ENCODE peak calls at places on chromosomes 11 and 22, in eight cellular contexts. M is HL-60, L is transverse colon, Y is GM23338, V is stomach, I is HCT116, R is sigmoid colon, Z is vagina. K is an unnamed sample.

GRCh38 chr11:71332046-71332445 is 79.7 kb upstream of the SHANK2 start:
- DNase-seq in M (no peak), L (no peak), Y (no peak), V (peak; percentile 17), I (no peak), R (peak; percentile 50), Z (no peak), K (peak; percentile 30)

GRCh38 chr11:102940714-102941588 is 14.6 kb downstream of the MMP13 start:
- DNase-seq in M (peak; percentile 40), L (peak; percentile 45), Y (peak; percentile 93), V (peak; percentile 60), I (peak; percentile 70), R (no peak), Z (no peak), K (no peak)

GRCh38 chr11:92384316-92384715 is 159.7 kb downstream of the FAT3 start:
- DNase-seq in M (no peak), L (no peak), Y (no peak), V (no peak), I (no peak), R (no peak), Z (no peak), K (no peak)

GRCh38 chr11:107139396-107139795 is 121.1 kb upstream of the GUCY1A2 start:
- DNase-seq in M (no peak), L (no peak), Y (no peak), V (no peak), I (no peak), R (no peak), Z (no peak), K (no peak)

GRCh38 chr22:49628351-49629023 is 199.2 kb downstream of the BRD1 start:
- DNase-seq in M (no peak), L (no peak), Y (no peak), V (no peak), I (no peak), R (peak; percentile 56), Z (no peak), K (no peak)

GRCh38 chr22:46056169-46057041 is 79.4 kb upstream of the WNT7B start:
- DNase-seq in M (no peak), L (peak; percentile 14), Y (no peak), V (peak; percentile 55), I (no peak), R (peak; percentile 85), Z (no peak), K (peak; percentile 55)

GRCh38 chr11:6677018-6677417 is 6.1 kb downstream of the MRPL17 start:
- DNase-seq in M (no peak), L (no peak), Y (no peak), V (no peak), I (no peak), R (no peak), Z (no peak), K (no peak)

GRCh38 chr11:59716051-59716450 is 2.4 kb upstream of the OR10V1 start:
- DNase-seq in M (no peak), L (no peak), Y (no peak), V (no peak), I (no peak), R (no peak), Z (no peak), K (no peak)

GRCh38 chr22:32761251-32761903 is 40.1 kb upstream of the TIMP3 start:
- DNase-seq in M (no peak), L (no peak), Y (no peak), V (no peak), I (no peak), R (no peak), Z (no peak), K (no peak)

GRCh38 chr11:79249341-79249993 is 191.4 kb downstream of the TENM4 start:
- DNase-seq in M (no peak), L (no peak), Y (no peak), V (no peak), I (no peak), R (no peak), Z (no peak), K (no peak)

GRCh38 chr11:34238966-34239365 is 118.8 kb downstream of the ABTB2 start:
- DNase-seq in M (no peak), L (no peak), Y (no peak), V (no peak), I (no peak), R (no peak), Z (no peak), K (no peak)

GRCh38 chr11:47915407-47916137 is 64.8 kb upstream of the PTPRJ start:
- DNase-seq in M (no peak), L (peak; percentile 11), Y (no peak), V (no peak), I (no peak), R (no peak), Z (no peak), K (no peak)

GRCh38 chr11:42923651-42924050 is 388.1 kb upstream of the API5 start:
- DNase-seq in M (no peak), L (no peak), Y (no peak), V (no peak), I (no peak), R (no peak), Z (no peak), K (no peak)

GRCh38 chr11:94968334-94968958 is 4.9 kb downstream of the CWC15 start:
- DNase-seq in M (peak; percentile 23), L (no peak), Y (peak; percentile 18), V (no peak), I (no peak), R (no peak), Z (no peak), K (no peak)

GRCh38 chr11:23570828-23571227 is 710.6 kb upstream of the CCDC179 start:
- DNase-seq in M (no peak), L (no peak), Y (no peak), V (no peak), I (no peak), R (no peak), Z (no peak), K (no peak)

GRCh38 chr22:22887621-22888503 is at the start of gene IGLL5:
- DNase-seq in M (no peak), L (peak; percentile 54), Y (no peak), V (no peak), I (no peak), R (no peak), Z (no peak), K (no peak)

GRCh38 chr11:118194835-118195627 is 18.6 kb upstream of the SCN2B start:
- DNase-seq in M (no peak), L (peak; percentile 84), Y (no peak), V (peak; percentile 94), I (no peak), R (peak; percentile 95), Z (no peak), K (peak; percentile 60)
- TF ChIP-seq POLR2AphosphoS5 in M (no peak), L (peak; percentile 45), Y (no peak), V (peak; percentile 70), I (no peak), R (peak; percentile 76), Z (peak; percentile 20), K (no peak)

GRCh38 chr11:128259816-128260215 is 327.5 kb downstream of the ETS1 start:
- DNase-seq in M (no peak), L (no peak), Y (no peak), V (no peak), I (no peak), R (no peak), Z (no peak), K (no peak)
- H3K27ac ChIP-seq in M (no peak overlapping the region), L (no peak overlapping the region), Y (no peak overlapping the region), V (no peak overlapping the region), I (no peak overlapping the region), R (no peak overlapping the region), Z (no peak overlapping the region), K (no peak overlapping the region)

DNA sequence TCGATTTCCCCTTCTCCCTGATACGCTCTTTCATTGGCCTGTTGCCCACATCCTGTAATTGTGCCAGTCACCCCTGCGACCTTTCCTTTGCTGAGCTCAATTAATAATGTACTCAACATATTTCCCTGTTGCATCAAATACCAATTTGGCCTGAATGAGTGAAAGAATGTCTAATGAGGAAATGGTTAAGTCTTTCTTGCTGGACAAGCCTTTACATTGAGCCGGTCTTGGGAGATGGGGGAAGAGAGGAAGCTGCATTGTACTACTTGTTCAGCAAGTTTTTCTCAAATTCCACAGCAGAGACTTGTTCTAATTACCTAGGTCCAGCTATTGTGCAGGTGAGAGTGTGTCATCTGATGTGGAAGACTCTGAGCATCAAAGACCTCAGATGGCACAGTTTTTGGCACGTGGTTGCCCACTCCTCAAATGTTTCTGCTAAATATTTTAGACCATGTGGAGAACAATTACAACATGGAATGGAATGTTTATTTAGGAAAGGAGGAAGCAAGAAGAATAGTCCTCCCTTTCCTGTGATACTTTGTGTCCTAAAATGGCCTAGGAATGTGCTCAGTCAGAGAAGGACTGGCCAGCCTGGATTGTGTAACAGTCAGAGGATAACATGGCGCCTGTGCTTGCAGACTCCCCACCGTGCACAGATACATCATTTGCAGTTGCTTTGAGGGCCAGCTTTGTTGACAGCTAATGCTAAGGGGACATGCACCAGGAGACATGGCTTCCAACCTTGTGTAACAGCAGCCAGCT is 129.5 kb upstream of the E2F8 start:
- DNase-seq in M (no peak), L (no peak), Y (no peak), V (no peak), I (no peak), R (peak; percentile 86), Z (no peak), K (no peak)
- TF ChIP-seq POLR2AphosphoS5 in M (no peak), L (peak; percentile 26), Y (no peak), V (peak; percentile 25), I (no peak), R (peak; percentile 47), Z (no peak), K (peak; percentile 91)

GRCh38 chr22:20922141-20922751 is 5.0 kb downstream of the CRKL start:
- DNase-seq in M (no peak), L (no peak), Y (no peak), V (no peak), I (no peak), R (no peak), Z (no peak), K (no peak)

GRCh38 chr22:20918663-20919220 is 1.5 kb downstream of the CRKL start:
- DNase-seq in M (no peak), L (no peak), Y (no peak), V (no peak), I (no peak), R (no peak), Z (no peak), K (no peak)

GRCh38 chr22:20920881-20921203 is 3.6 kb downstream of the CRKL start:
- DNase-seq in M (no peak), L (no peak), Y (no peak), V (no peak), I (no peak), R (no peak), Z (no peak), K (no peak)

GRCh38 chr22:20916916-20917810 is at the start of gene CRKL:
- DNase-seq in M (peak; percentile 94), L (peak; percentile 98), Y (peak; percentile 97), V (peak; percentile 98), I (peak; percentile 94), R (peak; percentile 99), Z (no peak), K (peak; percentile 97)

DNA sequence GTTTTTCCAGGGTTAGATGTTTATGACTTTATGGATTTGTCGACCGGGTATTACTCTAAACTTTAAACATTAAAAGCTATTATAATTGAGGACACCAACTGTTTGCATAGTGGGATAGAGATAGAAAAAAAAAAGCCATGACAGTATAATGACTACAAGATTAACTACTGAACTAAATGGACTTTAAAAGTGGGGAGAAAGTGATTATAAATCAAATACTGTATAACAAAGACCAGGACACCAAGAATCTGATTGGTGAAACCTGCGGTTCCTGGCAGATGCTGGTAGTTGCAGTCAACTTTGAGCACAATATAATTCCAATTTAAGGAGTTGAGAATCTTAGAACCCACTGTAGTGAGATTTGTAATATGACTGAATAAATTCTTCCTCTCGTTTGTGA is 2.5 kb downstream of the CRKL start:
- DNase-seq in M (no peak), L (no peak), Y (no peak), V (no peak), I (no peak), R (no peak), Z (no peak), K (no peak)
- H3K27ac ChIP-seq in M (no peak overlapping the region), L (peak overlapping the region; percentile 95), Y (no peak overlapping the region), V (peak overlapping the region; percentile 97), I (no peak overlapping the region), R (peak overlapping the region; percentile 95), Z (peak overlapping the region; percentile 99), K (no peak overlapping the region)

K was measured in breast epithelium.